ENCODE peak calls at places on chromosome 19, in eight cellular contexts. B, A, J, V, F, L, S and Y are unnamed samples.

GRCh38 chr19:13619203-13619632 is 112.9 kb upstream of the CACNA1A start:
- DNase-seq in L (no peak), B (no peak), S (no peak), J (no peak), F (no peak), A (no peak), V (no peak), Y (no peak)

GRCh38 chr19:11096210-11096841 is 7.1 kb downstream of the LDLR start:
- DNase-seq in A (no peak), B (no peak), L (no peak), S (peak; percentile 62), V (peak; percentile 72), F (no peak), J (peak; percentile 82), Y (no peak)

GRCh38 chr19:3969435-3970312 is 1.2 kb downstream of the DAPK3 start:
- DNase-seq in A (no peak), S (peak; percentile 57), L (peak; percentile 54), B (no peak), V (no peak), F (no peak), J (no peak), Y (no peak)

GRCh38 chr19:30226464-30227070 is 145.6 kb upstream of the ZNF536 start:
- DNase-seq in A (no peak), F (no peak), S (no peak), L (no peak), V (peak; percentile 78), J (peak; percentile 63), B (no peak), Y (no peak)

GRCh38 chr19:37718357-37718756 is 1.2 kb downstream of the ZNF607 start:
- DNase-seq in L (peak; percentile 10), A (no peak), J (no peak), S (no peak), V (no peak), B (no peak), F (no peak), Y (no peak)

GRCh38 chr19:11238781-11239376 is 540 bp upstream of the ANGPTL8 start:
- DNase-seq in F (no peak), B (no peak), S (no peak), J (no peak), L (no peak), V (no peak), A (no peak), Y (no peak)

GRCh38 chr19:33273881-33274662 is 28.3 kb downstream of the CEBPA start:
- DNase-seq in B (peak; percentile 65), L (peak; percentile 56), J (no peak), S (no peak), A (no peak), F (no peak), V (peak; percentile 38), Y (no peak)

GRCh38 chr19:2048959-2049740 is 1.9 kb downstream of the MKNK2 start:
- DNase-seq in V (peak; percentile 72), L (no peak), F (no peak), S (no peak), J (no peak), A (peak; percentile 78), B (no peak), Y (no peak)

GRCh38 chr19:16945364-16945714 is 56.5 kb downstream of the F2RL3 start:
- DNase-seq in S (no peak), A (peak; percentile 74), J (no peak), B (no peak), L (no peak), V (no peak), F (no peak), Y (no peak)

GRCh38 chr19:56720281-56720680 is 48.7 kb upstream of the ZNF835 start:
- DNase-seq in L (peak; percentile 12), V (peak; percentile 22), J (peak; percentile 93), B (no peak), F (no peak), A (no peak), S (peak; percentile 10), Y (no peak)

GRCh38 chr19:41637484-41637883 is 10.6 kb upstream of the CEACAM4 start:
- DNase-seq in L (no peak), S (no peak), A (no peak), B (no peak), V (no peak), J (no peak), F (no peak), Y (no peak)

GRCh38 chr19:41641879-41642485 is 15.1 kb upstream of the CEACAM4 start:
- DNase-seq in J (peak; percentile 76), S (peak; percentile 25), A (no peak), V (peak; percentile 86), B (no peak), L (peak; percentile 23), F (peak; percentile 65), Y (no peak)

DNA sequence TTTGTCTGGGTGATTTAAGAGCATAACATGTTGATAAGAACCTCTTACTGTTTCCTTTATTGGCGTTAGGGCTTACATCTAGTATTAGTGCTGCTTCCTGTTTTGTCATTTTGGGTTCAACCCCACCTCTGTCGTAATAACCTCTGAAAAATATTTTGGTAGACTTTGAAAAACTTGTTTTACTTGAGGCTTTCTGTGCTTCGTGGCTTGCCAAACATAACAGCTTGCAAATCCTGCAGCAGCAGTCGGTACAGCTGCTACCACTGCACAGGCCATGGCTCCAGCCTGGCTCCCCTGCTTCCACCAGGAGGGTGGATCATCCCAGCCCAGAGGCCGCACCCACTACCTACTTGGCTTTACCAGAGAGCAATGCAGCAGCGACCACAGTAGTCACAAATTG is 11.8 kb upstream of the CEACAM4 start:
- DNase-seq in A (no peak), V (no peak), F (no peak), L (no peak), J (no peak), B (no peak), S (no peak), Y (no peak)
- TF ChIP-seq POLR2A in A (no peak), V (no peak), F (no peak), L (no peak), J (no peak), B (no peak), S (no peak), Y (no peak)

DNA sequence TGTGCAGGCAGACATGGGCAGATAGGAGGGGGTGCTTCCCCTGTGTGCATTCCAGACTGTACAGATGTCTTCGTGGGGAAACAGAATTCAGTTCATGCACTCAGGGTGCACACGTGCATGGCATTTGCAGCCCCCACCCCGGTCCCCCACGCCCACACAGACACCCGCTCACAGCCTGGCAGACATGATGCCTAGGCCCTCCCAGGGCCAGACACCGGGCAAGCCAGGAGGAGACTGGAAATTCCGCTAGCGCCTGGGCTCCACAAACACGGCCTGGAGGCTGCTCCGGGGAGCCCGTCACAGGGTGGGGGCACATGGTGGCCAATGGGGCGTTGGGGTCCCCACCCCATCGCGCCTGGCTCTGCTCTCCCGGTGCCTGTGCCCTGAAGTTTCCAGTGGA is 3.5 kb downstream of the CILP2 start:
- DNase-seq in L (no peak), V (no peak), J (no peak), S (no peak), F (no peak), B (no peak), A (no peak), Y (no peak)
- H3K27me3 ChIP-seq in L (peaks cover 2% of the 10 kb centered on the region), V (no peaks in the 10 kb centered on the region), J (peaks cover 51% of the 10 kb centered on the region), S (peaks cover 35% of the 10 kb centered on the region), F (peaks cover 22% of the 10 kb centered on the region), B (no peaks in the 10 kb centered on the region), A (peaks cover 25% of the 10 kb centered on the region), Y (no peaks in the 10 kb centered on the region)

DNA sequence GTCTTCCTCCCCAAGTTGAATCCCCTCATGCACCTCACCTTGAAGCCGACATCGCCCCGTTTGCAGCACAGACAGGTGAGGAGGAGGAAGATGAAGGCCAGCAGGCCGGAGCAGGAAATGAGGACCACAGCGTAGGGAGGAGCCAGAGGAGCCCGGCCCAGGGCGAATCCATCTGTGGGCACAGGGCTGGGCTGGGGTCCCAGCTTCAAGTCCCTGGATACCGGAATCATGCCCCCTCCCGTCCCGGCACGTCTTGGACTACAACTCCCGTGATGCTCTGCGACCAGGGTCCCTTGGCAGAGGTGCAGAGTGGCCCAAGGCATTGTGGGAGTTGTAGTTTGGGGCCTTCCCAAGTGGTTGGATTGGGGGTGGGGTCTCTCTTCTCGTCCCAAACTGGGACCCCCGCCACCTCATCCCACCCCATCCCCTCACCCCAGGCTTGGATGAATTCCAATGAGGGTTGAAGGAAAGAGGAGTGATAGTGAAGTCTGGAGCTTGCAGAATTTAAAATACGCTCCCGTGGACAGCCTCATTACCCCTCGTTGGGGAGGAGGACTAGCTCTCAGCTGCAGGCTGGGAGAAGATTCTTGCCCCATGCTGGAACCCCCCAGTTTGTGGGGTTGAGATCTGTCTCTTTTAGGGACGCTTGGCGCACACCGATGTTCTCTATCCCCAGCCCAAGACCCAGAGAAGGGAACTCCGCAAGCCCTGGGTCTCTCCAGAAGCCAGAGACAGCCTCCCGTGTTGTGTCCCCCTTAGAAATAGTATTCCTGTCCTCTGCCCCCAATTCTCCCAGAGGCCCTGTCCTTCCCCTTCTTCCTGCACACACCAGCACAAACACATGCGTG is 990 bp downstream of the LMTK3 start:
- DNase-seq in F (peak; percentile 74), A (no peak), L (no peak), J (peak; percentile 85), B (peak; percentile 77), S (peak; percentile 74), V (peak; percentile 88), Y (no peak)
- H3K4me3 ChIP-seq in F (peak overlapping the region; percentile 39), A (peak overlapping the region; percentile 5), L (no peak overlapping the region), J (no peak overlapping the region), B (peak overlapping the region; percentile 62), S (no peak overlapping the region), V (peak overlapping the region; percentile 26), Y (peak overlapping the region; percentile 1)

GRCh38 chr19:40596608-40597328 is 4.4 kb upstream of the LTBP4 start:
- DNase-seq in A (no peak), B (no peak), L (peak; percentile 45), F (no peak), S (peak; percentile 67), J (peak; percentile 72), V (peak; percentile 69), Y (no peak)

GRCh38 chr19:40597329-40597838 is 3.8 kb upstream of the LTBP4 start:
- DNase-seq in F (no peak), B (no peak), V (no peak), L (no peak), J (no peak), S (no peak), A (no peak), Y (no peak)

GRCh38 chr19:40598918-40599307 is 2.3 kb upstream of the LTBP4 start:
- DNase-seq in J (no peak), A (no peak), V (no peak), B (no peak), F (no peak), S (no peak), L (no peak), Y (no peak)

GRCh38 chr19:40599331-40600085 is 1.7 kb upstream of the LTBP4 start:
- DNase-seq in V (no peak), A (no peak), B (no peak), F (no peak), L (no peak), S (peak; percentile 60), J (no peak), Y (no peak)

DNA sequence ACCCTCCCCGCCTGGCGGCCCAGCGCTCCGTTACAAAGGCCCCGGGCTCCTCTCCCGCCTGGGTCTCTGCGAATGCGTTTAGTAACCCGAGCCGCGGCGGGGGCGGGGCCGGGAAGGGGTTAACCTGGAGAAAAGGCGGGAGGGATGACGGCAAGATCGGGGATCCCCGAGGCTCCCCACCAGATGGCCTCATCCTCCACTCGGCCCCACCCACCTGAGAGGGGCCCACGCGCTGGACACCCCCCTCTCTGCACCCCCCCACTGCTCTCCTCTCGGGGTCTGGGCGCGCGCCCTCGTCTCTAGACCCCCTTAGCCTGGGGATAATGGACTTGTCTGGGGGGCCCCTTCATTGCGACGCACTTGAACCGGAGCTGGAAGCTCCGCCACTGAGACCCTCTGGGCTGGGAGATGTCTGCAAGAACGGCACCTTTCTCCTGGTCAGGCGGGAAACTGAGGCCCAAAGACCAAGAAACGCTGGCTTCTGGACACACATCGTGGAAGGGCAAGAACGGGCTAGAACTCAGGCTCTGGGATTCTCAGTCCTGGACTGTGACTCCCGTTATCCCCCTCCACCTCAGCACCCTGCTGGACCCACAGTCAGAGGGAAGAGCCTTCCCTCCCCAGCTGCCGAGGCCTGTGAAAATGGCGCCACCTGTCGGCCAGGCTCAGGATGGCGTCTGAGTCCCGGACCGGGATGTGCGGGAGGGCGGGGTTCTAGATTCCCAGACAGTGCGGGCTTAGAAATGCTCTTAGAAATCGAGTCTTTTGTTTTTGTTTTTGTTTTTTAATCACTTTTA is 2.9 kb upstream of the LTBP4 start:
- DNase-seq in S (peak; percentile 89), V (peak; percentile 94), F (peak; percentile 86), J (peak; percentile 92), A (peak; percentile 95), L (peak; percentile 63), B (peak; percentile 93), Y (no peak)
- TF ChIP-seq POLR2A in S (no peak), V (no peak), F (no peak), J (no peak), A (no peak), L (no peak), B (no peak), Y (no peak)